ENCODE peak calls at places on chromosomes 7 and 10, in four cellular contexts. One of them, this sample, is unnamed.

GRCh38 chr7:296546-296945 is 6.6 kb downstream of the FOXL3 start:
- DNase-seq in body of pancreas: no peak
- DNase-seq in cardiac septum: no peak
- DNase-seq in NCI-H446: no peak
- DNase-seq in this sample: no peak

GRCh38 chr7:128830231-128831177 is at the start of gene FLNC:
- DNase-seq in body of pancreas: peak
- DNase-seq in cardiac septum: no peak
- DNase-seq in NCI-H446: no peak
- DNase-seq in this sample: no peak

GRCh38 chr10:60573342-60573741 is 183.7 kb upstream of the ANK3 start:
- DNase-seq in body of pancreas: no peak
- DNase-seq in cardiac septum: no peak
- DNase-seq in NCI-H446: no peak
- DNase-seq in this sample: no peak

GRCh38 chr7:131507592-131508331 is 48.7 kb downstream of the PODXL start:
- DNase-seq in body of pancreas: peak
- DNase-seq in cardiac septum: peak
- DNase-seq in NCI-H446: peak
- DNase-seq in this sample: peak

GRCh38 chr7:101373812-101374612 is 11.3 kb downstream of the COL26A1 start:
- DNase-seq in body of pancreas: peak
- DNase-seq in cardiac septum: no peak
- DNase-seq in NCI-H446: no peak
- DNase-seq in this sample: no peak

GRCh38 chr10:114631678-114632417 is 26.2 kb downstream of the ABLIM1 start:
- DNase-seq in body of pancreas: peak
- DNase-seq in cardiac septum: no peak
- DNase-seq in NCI-H446: no peak
- DNase-seq in this sample: peak

GRCh38 chr7:106793015-106793651 is 71.9 kb upstream of the PIK3CG start:
- DNase-seq in body of pancreas: no peak
- DNase-seq in cardiac septum: no peak
- DNase-seq in NCI-H446: peak
- DNase-seq in this sample: no peak

GRCh38 chr10:625335-625699 is 64.2 kb downstream of the DIP2C start:
- DNase-seq in body of pancreas: peak
- DNase-seq in cardiac septum: no peak
- DNase-seq in NCI-H446: no peak
- DNase-seq in this sample: no peak

GRCh38 chr7:34453150-34453549 is 204.9 kb upstream of the NPSR1 start:
- DNase-seq in body of pancreas: no peak
- DNase-seq in cardiac septum: no peak
- DNase-seq in NCI-H446: no peak
- DNase-seq in this sample: no peak

GRCh38 chr7:34090796-34091195 is 185.5 kb downstream of the BMPER start:
- DNase-seq in body of pancreas: no peak
- DNase-seq in cardiac septum: no peak
- DNase-seq in NCI-H446: no peak
- DNase-seq in this sample: no peak

GRCh38 chr10:96470108-96470743 is 43.5 kb downstream of the TLL2 start:
- DNase-seq in body of pancreas: peak
- DNase-seq in cardiac septum: peak
- DNase-seq in NCI-H446: peak
- DNase-seq in this sample: peak

GRCh38 chr10:79404690-79405131 is 40.7 kb downstream of the ZCCHC24 start:
- DNase-seq in body of pancreas: peak
- DNase-seq in cardiac septum: peak
- DNase-seq in NCI-H446: no peak
- DNase-seq in this sample: peak

GRCh38 chr7:66413379-66414114 is 208.4 kb downstream of the TPST1 start:
- DNase-seq in body of pancreas: peak
- DNase-seq in cardiac septum: peak
- DNase-seq in NCI-H446: peak
- DNase-seq in this sample: peak

GRCh38 chr7:151853896-151854807 is 22.8 kb downstream of the PRKAG2 start:
- DNase-seq in body of pancreas: peak
- DNase-seq in cardiac septum: no peak
- DNase-seq in NCI-H446: no peak
- DNase-seq in this sample: no peak

GRCh38 chr10:56895306-56895705 is 534.2 kb upstream of the ZWINT start:
- DNase-seq in body of pancreas: no peak
- DNase-seq in cardiac septum: no peak
- DNase-seq in NCI-H446: no peak
- DNase-seq in this sample: no peak

GRCh38 chr7:84469034-84469433 is 274.4 kb upstream of the SEMA3A start:
- DNase-seq in body of pancreas: no peak
- DNase-seq in cardiac septum: no peak
- DNase-seq in NCI-H446: no peak
- DNase-seq in this sample: no peak

GRCh38 chr10:92011560-92012214 is 88.1 kb downstream of the BTAF1 start:
- DNase-seq in body of pancreas: no peak
- DNase-seq in cardiac septum: no peak
- DNase-seq in NCI-H446: no peak
- DNase-seq in this sample: no peak

GRCh38 chr7:28804990-28805389 is 153.1 kb downstream of the TRIL start:
- DNase-seq in body of pancreas: no peak
- DNase-seq in cardiac septum: no peak
- DNase-seq in NCI-H446: no peak
- DNase-seq in this sample: no peak

GRCh38 chr7:66187894-66188293 is 17.2 kb upstream of the TPST1 start:
- DNase-seq in body of pancreas: no peak
- DNase-seq in cardiac septum: no peak
- DNase-seq in NCI-H446: no peak
- DNase-seq in this sample: peak

GRCh38 chr10:49518982-49519578 is 19.8 kb downstream of the ERCC6 start:
- DNase-seq in body of pancreas: peak
- DNase-seq in cardiac septum: no peak
- DNase-seq in NCI-H446: peak
- DNase-seq in this sample: no peak

GRCh38 chr10:118422241-118422640 is 80.1 kb upstream of the FAM204A start:
- DNase-seq in body of pancreas: no peak
- DNase-seq in cardiac septum: no peak
- DNase-seq in NCI-H446: no peak
- DNase-seq in this sample: no peak

GRCh38 chr7:150800576-150801241 is at the start of gene TMEM176A:
- DNase-seq in body of pancreas: peak
- DNase-seq in cardiac septum: no peak
- DNase-seq in NCI-H446: no peak
- DNase-seq in this sample: peak

GRCh38 chr7:80529362-80529761 is 17.5 kb upstream of the GNAT3 start:
- DNase-seq in body of pancreas: no peak
- DNase-seq in cardiac septum: no peak
- DNase-seq in NCI-H446: no peak
- DNase-seq in this sample: no peak

GRCh38 chr7:142776206-142776844 is 5.6 kb downstream of the PRSS2 start:
- DNase-seq in body of pancreas: peak
- DNase-seq in cardiac septum: peak
- DNase-seq in NCI-H446: no peak
- DNase-seq in this sample: no peak

GRCh38 chr7:42932861-42933591 is 850 bp downstream of the MRPL32 start:
- DNase-seq in body of pancreas: peak
- DNase-seq in cardiac septum: no peak
- DNase-seq in NCI-H446: no peak
- DNase-seq in this sample: peak

GRCh38 chr10:121556448-121556847 is 41.8 kb downstream of the FGFR2 start:
- DNase-seq in body of pancreas: no peak
- DNase-seq in cardiac septum: no peak
- DNase-seq in NCI-H446: no peak
- DNase-seq in this sample: no peak

GRCh38 chr10:78712147-78712546 is 356.6 kb upstream of the ZMIZ1 start:
- DNase-seq in body of pancreas: no peak
- DNase-seq in cardiac septum: peak
- DNase-seq in NCI-H446: peak
- DNase-seq in this sample: peak

GRCh38 chr7:149448961-149449360 is 11.9 kb downstream of the ZNF777 start:
- DNase-seq in body of pancreas: no peak
- DNase-seq in cardiac septum: no peak
- DNase-seq in NCI-H446: no peak
- DNase-seq in this sample: no peak

GRCh38 chr7:98802088-98802780 is 67.6 kb downstream of the TMEM130 start:
- DNase-seq in body of pancreas: peak
- DNase-seq in cardiac septum: no peak
- DNase-seq in NCI-H446: peak
- DNase-seq in this sample: no peak

GRCh38 chr10:115272482-115272881 is 179.3 kb downstream of the ATRNL1 start:
- DNase-seq in body of pancreas: no peak
- DNase-seq in cardiac septum: no peak
- DNase-seq in NCI-H446: no peak
- DNase-seq in this sample: no peak

GRCh38 chr7:130912910-130913720 is 179.1 kb upstream of the KLF14 start:
- DNase-seq in body of pancreas: peak
- DNase-seq in cardiac septum: peak
- DNase-seq in NCI-H446: no peak
- DNase-seq in this sample: no peak

GRCh38 chr7:105685099-105685609 is 103.9 kb upstream of the EFCAB10 start:
- DNase-seq in body of pancreas: no peak
- DNase-seq in cardiac septum: no peak
- DNase-seq in NCI-H446: no peak
- DNase-seq in this sample: no peak

GRCh38 chr10:71963756-71964668 is at the start of gene CHST3:
- DNase-seq in body of pancreas: peak
- DNase-seq in cardiac septum: peak
- DNase-seq in NCI-H446: no peak
- DNase-seq in this sample: peak

GRCh38 chr7:44693641-44694313 is 54.9 kb upstream of the ZMIZ2 start:
- DNase-seq in body of pancreas: no peak
- DNase-seq in cardiac septum: peak
- DNase-seq in NCI-H446: no peak
- DNase-seq in this sample: no peak

GRCh38 chr10:6667679-6668270 is 87.7 kb upstream of the PRKCQ start:
- DNase-seq in body of pancreas: peak
- DNase-seq in cardiac septum: no peak
- DNase-seq in NCI-H446: peak
- DNase-seq in this sample: no peak

GRCh38 chr7:131570401-131570800 is 14.0 kb upstream of the PODXL start:
- DNase-seq in body of pancreas: no peak
- DNase-seq in cardiac septum: no peak
- DNase-seq in NCI-H446: no peak
- DNase-seq in this sample: no peak

GRCh38 chr10:63537511-63537910 is 16.3 kb downstream of the REEP3 start:
- DNase-seq in body of pancreas: no peak
- DNase-seq in cardiac septum: no peak
- DNase-seq in NCI-H446: peak
- DNase-seq in this sample: no peak

GRCh38 chr7:41110186-41110585 is 592.7 kb downstream of the INHBA start:
- DNase-seq in body of pancreas: no peak
- DNase-seq in cardiac septum: no peak
- DNase-seq in NCI-H446: no peak
- DNase-seq in this sample: no peak

This sample was measured in left colon.